ENCODE peak calls at places on chromosomes 5 and 9, in six cellular contexts. One of them, this sample, is unnamed.

GRCh38 chr5:140594169-140594568 is 29.5 kb downstream of the SLC35A4 start:
- DNase-seq in NCI-H1092: no peak
- DNase-seq in stimulated activated CD4-positive, alpha-beta T cell treated with anti-CD3 and anti-CD28 coated beads, Interleukin-12 subunit alpha, Interleukin-12 subunit beta, amount 100 ng/mL, for 24 hours: no peak
- DNase-seq in activated T-helper 1 cell treated with anti-CD3 and anti-CD28 coated beads, Interleukin-2, amount 50 U/mL, for 16 hours: no peak
- DNase-seq in MG63: no peak
- DNase-seq in NCI-H774: no peak
- DNase-seq in this sample: no peak

GRCh38 chr5:74767579-74767913 is 497 bp downstream of the NSA2 start:
- DNase-seq in NCI-H1092: no peak
- DNase-seq in stimulated activated CD4-positive, alpha-beta T cell treated with anti-CD3 and anti-CD28 coated beads, Interleukin-12 subunit alpha, Interleukin-12 subunit beta, amount 100 ng/mL, for 24 hours: no peak
- DNase-seq in activated T-helper 1 cell treated with anti-CD3 and anti-CD28 coated beads, Interleukin-2, amount 50 U/mL, for 16 hours: no peak
- DNase-seq in MG63: peak
- DNase-seq in NCI-H774: no peak
- DNase-seq in this sample: peak

GRCh38 chr5:139108056-139108811 is 89.9 kb downstream of the SIL1 start:
- DNase-seq in NCI-H1092: no peak
- DNase-seq in stimulated activated CD4-positive, alpha-beta T cell treated with anti-CD3 and anti-CD28 coated beads, Interleukin-12 subunit alpha, Interleukin-12 subunit beta, amount 100 ng/mL, for 24 hours: no peak
- DNase-seq in activated T-helper 1 cell treated with anti-CD3 and anti-CD28 coated beads, Interleukin-2, amount 50 U/mL, for 16 hours: no peak
- DNase-seq in MG63: peak
- DNase-seq in NCI-H774: peak
- DNase-seq in this sample: peak

GRCh38 chr9:91433180-91433579 is 9.5 kb upstream of the NFIL3 start:
- DNase-seq in NCI-H1092: no peak
- DNase-seq in stimulated activated CD4-positive, alpha-beta T cell treated with anti-CD3 and anti-CD28 coated beads, Interleukin-12 subunit alpha, Interleukin-12 subunit beta, amount 100 ng/mL, for 24 hours: no peak
- DNase-seq in activated T-helper 1 cell treated with anti-CD3 and anti-CD28 coated beads, Interleukin-2, amount 50 U/mL, for 16 hours: no peak
- DNase-seq in MG63: peak
- DNase-seq in NCI-H774: peak
- DNase-seq in this sample: peak

GRCh38 chr5:7047862-7048261 is 334.6 kb downstream of the TENT4A start:
- DNase-seq in NCI-H1092: peak
- DNase-seq in stimulated activated CD4-positive, alpha-beta T cell treated with anti-CD3 and anti-CD28 coated beads, Interleukin-12 subunit alpha, Interleukin-12 subunit beta, amount 100 ng/mL, for 24 hours: no peak
- DNase-seq in activated T-helper 1 cell treated with anti-CD3 and anti-CD28 coated beads, Interleukin-2, amount 50 U/mL, for 16 hours: no peak
- DNase-seq in MG63: no peak
- DNase-seq in NCI-H774: peak
- DNase-seq in this sample: no peak

GRCh38 chr9:1759009-1759408 is 256.1 kb upstream of the SMARCA2 start:
- DNase-seq in NCI-H1092: no peak
- DNase-seq in stimulated activated CD4-positive, alpha-beta T cell treated with anti-CD3 and anti-CD28 coated beads, Interleukin-12 subunit alpha, Interleukin-12 subunit beta, amount 100 ng/mL, for 24 hours: no peak
- DNase-seq in activated T-helper 1 cell treated with anti-CD3 and anti-CD28 coated beads, Interleukin-2, amount 50 U/mL, for 16 hours: no peak
- DNase-seq in MG63: no peak
- DNase-seq in NCI-H774: no peak
- DNase-seq in this sample: no peak

GRCh38 chr9:89655990-89656657 is 51.3 kb downstream of the GADD45G start:
- DNase-seq in NCI-H1092: no peak
- DNase-seq in stimulated activated CD4-positive, alpha-beta T cell treated with anti-CD3 and anti-CD28 coated beads, Interleukin-12 subunit alpha, Interleukin-12 subunit beta, amount 100 ng/mL, for 24 hours: no peak
- DNase-seq in activated T-helper 1 cell treated with anti-CD3 and anti-CD28 coated beads, Interleukin-2, amount 50 U/mL, for 16 hours: no peak
- DNase-seq in MG63: no peak
- DNase-seq in NCI-H774: no peak
- DNase-seq in this sample: no peak

GRCh38 chr9:69388596-69388995 is 63.6 kb downstream of the ENTREP1 start:
- DNase-seq in NCI-H1092: no peak
- DNase-seq in stimulated activated CD4-positive, alpha-beta T cell treated with anti-CD3 and anti-CD28 coated beads, Interleukin-12 subunit alpha, Interleukin-12 subunit beta, amount 100 ng/mL, for 24 hours: no peak
- DNase-seq in activated T-helper 1 cell treated with anti-CD3 and anti-CD28 coated beads, Interleukin-2, amount 50 U/mL, for 16 hours: no peak
- DNase-seq in MG63: no peak
- DNase-seq in NCI-H774: no peak
- DNase-seq in this sample: no peak

GRCh38 chr5:147554285-147554817 is 44.5 kb upstream of the DPYSL3 start:
- DNase-seq in NCI-H1092: no peak
- DNase-seq in stimulated activated CD4-positive, alpha-beta T cell treated with anti-CD3 and anti-CD28 coated beads, Interleukin-12 subunit alpha, Interleukin-12 subunit beta, amount 100 ng/mL, for 24 hours: no peak
- DNase-seq in activated T-helper 1 cell treated with anti-CD3 and anti-CD28 coated beads, Interleukin-2, amount 50 U/mL, for 16 hours: no peak
- DNase-seq in MG63: no peak
- DNase-seq in NCI-H774: peak
- DNase-seq in this sample: peak

GRCh38 chr9:17116400-17116837 is 18.4 kb upstream of the CNTLN start:
- DNase-seq in NCI-H1092: peak
- DNase-seq in stimulated activated CD4-positive, alpha-beta T cell treated with anti-CD3 and anti-CD28 coated beads, Interleukin-12 subunit alpha, Interleukin-12 subunit beta, amount 100 ng/mL, for 24 hours: no peak
- DNase-seq in activated T-helper 1 cell treated with anti-CD3 and anti-CD28 coated beads, Interleukin-2, amount 50 U/mL, for 16 hours: no peak
- DNase-seq in MG63: no peak
- DNase-seq in NCI-H774: peak
- DNase-seq in this sample: peak

GRCh38 chr5:155299342-155300006 is 285.9 kb downstream of the KIF4B start:
- DNase-seq in NCI-H1092: peak
- DNase-seq in stimulated activated CD4-positive, alpha-beta T cell treated with anti-CD3 and anti-CD28 coated beads, Interleukin-12 subunit alpha, Interleukin-12 subunit beta, amount 100 ng/mL, for 24 hours: no peak
- DNase-seq in activated T-helper 1 cell treated with anti-CD3 and anti-CD28 coated beads, Interleukin-2, amount 50 U/mL, for 16 hours: no peak
- DNase-seq in MG63: no peak
- DNase-seq in NCI-H774: no peak
- DNase-seq in this sample: no peak

GRCh38 chr5:1779021-1779680 is 20.5 kb downstream of the MRPL36 start:
- DNase-seq in NCI-H1092: no peak
- DNase-seq in stimulated activated CD4-positive, alpha-beta T cell treated with anti-CD3 and anti-CD28 coated beads, Interleukin-12 subunit alpha, Interleukin-12 subunit beta, amount 100 ng/mL, for 24 hours: no peak
- DNase-seq in activated T-helper 1 cell treated with anti-CD3 and anti-CD28 coated beads, Interleukin-2, amount 50 U/mL, for 16 hours: no peak
- DNase-seq in MG63: no peak
- DNase-seq in NCI-H774: no peak
- DNase-seq in this sample: no peak

GRCh38 chr9:16964228-16964627 is 93.8 kb upstream of the BNC2 start:
- DNase-seq in NCI-H1092: no peak
- DNase-seq in stimulated activated CD4-positive, alpha-beta T cell treated with anti-CD3 and anti-CD28 coated beads, Interleukin-12 subunit alpha, Interleukin-12 subunit beta, amount 100 ng/mL, for 24 hours: no peak
- DNase-seq in activated T-helper 1 cell treated with anti-CD3 and anti-CD28 coated beads, Interleukin-2, amount 50 U/mL, for 16 hours: no peak
- DNase-seq in MG63: peak
- DNase-seq in NCI-H774: no peak
- DNase-seq in this sample: peak

GRCh38 chr9:117074782-117075510 is 339.9 kb downstream of the ASTN2 start:
- DNase-seq in NCI-H1092: no peak
- DNase-seq in stimulated activated CD4-positive, alpha-beta T cell treated with anti-CD3 and anti-CD28 coated beads, Interleukin-12 subunit alpha, Interleukin-12 subunit beta, amount 100 ng/mL, for 24 hours: no peak
- DNase-seq in activated T-helper 1 cell treated with anti-CD3 and anti-CD28 coated beads, Interleukin-2, amount 50 U/mL, for 16 hours: no peak
- DNase-seq in MG63: no peak
- DNase-seq in NCI-H774: no peak
- DNase-seq in this sample: no peak

GRCh38 chr5:148740966-148741742 is 85.3 kb upstream of the ADRB2 start:
- DNase-seq in NCI-H1092: no peak
- DNase-seq in stimulated activated CD4-positive, alpha-beta T cell treated with anti-CD3 and anti-CD28 coated beads, Interleukin-12 subunit alpha, Interleukin-12 subunit beta, amount 100 ng/mL, for 24 hours: no peak
- DNase-seq in activated T-helper 1 cell treated with anti-CD3 and anti-CD28 coated beads, Interleukin-2, amount 50 U/mL, for 16 hours: no peak
- DNase-seq in MG63: no peak
- DNase-seq in NCI-H774: peak
- DNase-seq in this sample: peak

GRCh38 chr5:181233436-181234115 is 10.1 kb downstream of the RACK1 start:
- DNase-seq in NCI-H1092: no peak
- DNase-seq in stimulated activated CD4-positive, alpha-beta T cell treated with anti-CD3 and anti-CD28 coated beads, Interleukin-12 subunit alpha, Interleukin-12 subunit beta, amount 100 ng/mL, for 24 hours: no peak
- DNase-seq in activated T-helper 1 cell treated with anti-CD3 and anti-CD28 coated beads, Interleukin-2, amount 50 U/mL, for 16 hours: no peak
- DNase-seq in MG63: no peak
- DNase-seq in NCI-H774: no peak
- DNase-seq in this sample: no peak

GRCh38 chr5:39726467-39726866 is 301.7 kb upstream of the DAB2 start:
- DNase-seq in NCI-H1092: no peak
- DNase-seq in stimulated activated CD4-positive, alpha-beta T cell treated with anti-CD3 and anti-CD28 coated beads, Interleukin-12 subunit alpha, Interleukin-12 subunit beta, amount 100 ng/mL, for 24 hours: no peak
- DNase-seq in activated T-helper 1 cell treated with anti-CD3 and anti-CD28 coated beads, Interleukin-2, amount 50 U/mL, for 16 hours: no peak
- DNase-seq in MG63: no peak
- DNase-seq in NCI-H774: no peak
- DNase-seq in this sample: no peak

GRCh38 chr5:176446884-176447537 is 1.2 kb upstream of the FAF2 start:
- DNase-seq in NCI-H1092: no peak
- DNase-seq in stimulated activated CD4-positive, alpha-beta T cell treated with anti-CD3 and anti-CD28 coated beads, Interleukin-12 subunit alpha, Interleukin-12 subunit beta, amount 100 ng/mL, for 24 hours: no peak
- DNase-seq in activated T-helper 1 cell treated with anti-CD3 and anti-CD28 coated beads, Interleukin-2, amount 50 U/mL, for 16 hours: no peak
- DNase-seq in MG63: no peak
- DNase-seq in NCI-H774: no peak
- DNase-seq in this sample: peak

GRCh38 chr5:149466457-149466972 is 84.7 kb downstream of the CSNK1A1 start:
- DNase-seq in NCI-H1092: no peak
- DNase-seq in stimulated activated CD4-positive, alpha-beta T cell treated with anti-CD3 and anti-CD28 coated beads, Interleukin-12 subunit alpha, Interleukin-12 subunit beta, amount 100 ng/mL, for 24 hours: no peak
- DNase-seq in activated T-helper 1 cell treated with anti-CD3 and anti-CD28 coated beads, Interleukin-2, amount 50 U/mL, for 16 hours: no peak
- DNase-seq in MG63: peak
- DNase-seq in NCI-H774: no peak
- DNase-seq in this sample: peak

GRCh38 chr5:57718155-57718554 is 235.5 kb upstream of the ACTBL2 start:
- DNase-seq in NCI-H1092: no peak
- DNase-seq in stimulated activated CD4-positive, alpha-beta T cell treated with anti-CD3 and anti-CD28 coated beads, Interleukin-12 subunit alpha, Interleukin-12 subunit beta, amount 100 ng/mL, for 24 hours: no peak
- DNase-seq in activated T-helper 1 cell treated with anti-CD3 and anti-CD28 coated beads, Interleukin-2, amount 50 U/mL, for 16 hours: no peak
- DNase-seq in MG63: no peak
- DNase-seq in NCI-H774: no peak
- DNase-seq in this sample: no peak